ENCODE peak calls at places on chromosomes 3 and 15, in five cellular contexts. One of them, this sample, is unnamed.

GRCh38 chr3:125357837-125358236 is 17.3 kb downstream of the ZNF148 start:
- DNase-seq in choroid plexus epithelial cell: no peak
- DNase-seq in endothelial cell of umbilical vein: no peak
- DNase-seq in kidney: no peak
- DNase-seq in endothelial cell: no peak
- DNase-seq in this sample: no peak

GRCh38 chr3:189570916-189571315 is 60.3 kb upstream of the TP63 start:
- DNase-seq in choroid plexus epithelial cell: no peak
- DNase-seq in endothelial cell of umbilical vein: no peak
- DNase-seq in kidney: no peak
- DNase-seq in endothelial cell: no peak
- DNase-seq in this sample: no peak

GRCh38 chr3:141557961-141558706 is 71.3 kb downstream of the RASA2 start:
- DNase-seq in choroid plexus epithelial cell: no peak
- DNase-seq in endothelial cell of umbilical vein: no peak
- DNase-seq in kidney: no peak
- DNase-seq in endothelial cell: no peak
- DNase-seq in this sample: no peak

GRCh38 chr3:40073310-40074007 is 236.0 kb upstream of the EIF1B start:
- DNase-seq in choroid plexus epithelial cell: no peak
- DNase-seq in endothelial cell of umbilical vein: peak
- DNase-seq in kidney: no peak
- DNase-seq in endothelial cell: peak
- DNase-seq in this sample: no peak

GRCh38 chr3:55416381-55416821 is 70.7 kb downstream of the WNT5A start:
- DNase-seq in choroid plexus epithelial cell: peak
- DNase-seq in endothelial cell of umbilical vein: no peak
- DNase-seq in kidney: peak
- DNase-seq in endothelial cell: no peak
- DNase-seq in this sample: no peak

GRCh38 chr3:4722103-4722502 is 229.0 kb downstream of the ITPR1 start:
- DNase-seq in choroid plexus epithelial cell: peak
- DNase-seq in endothelial cell of umbilical vein: peak
- DNase-seq in kidney: no peak
- DNase-seq in endothelial cell: no peak
- DNase-seq in this sample: peak

GRCh38 chr3:31743690-31744089 is 211.0 kb downstream of the STT3B start:
- DNase-seq in choroid plexus epithelial cell: peak
- DNase-seq in endothelial cell of umbilical vein: peak
- DNase-seq in kidney: no peak
- DNase-seq in endothelial cell: no peak
- DNase-seq in this sample: no peak

GRCh38 chr15:75202251-75203016 is 752 bp downstream of the C15orf39 start:
- DNase-seq in choroid plexus epithelial cell: peak
- DNase-seq in endothelial cell of umbilical vein: peak
- DNase-seq in kidney: peak
- DNase-seq in endothelial cell: peak
- DNase-seq in this sample: peak

GRCh38 chr15:70264014-70264492 is 166.3 kb upstream of the TLE3 start:
- DNase-seq in choroid plexus epithelial cell: no peak
- DNase-seq in endothelial cell of umbilical vein: peak
- DNase-seq in kidney: no peak
- DNase-seq in endothelial cell: no peak
- DNase-seq in this sample: no peak

GRCh38 chr15:33089878-33090757 is 104.4 kb downstream of the FMN1 start:
- DNase-seq in choroid plexus epithelial cell: peak
- DNase-seq in endothelial cell of umbilical vein: no peak
- DNase-seq in kidney: no peak
- DNase-seq in endothelial cell: no peak
- DNase-seq in this sample: no peak

GRCh38 chr3:128618398-128618726 is 32.3 kb downstream of the RPN1 start:
- DNase-seq in choroid plexus epithelial cell: peak
- DNase-seq in endothelial cell of umbilical vein: no peak
- DNase-seq in kidney: no peak
- DNase-seq in endothelial cell: no peak
- DNase-seq in this sample: no peak

GRCh38 chr15:49709815-49710214 is 89.0 kb downstream of the DTWD1 start:
- DNase-seq in choroid plexus epithelial cell: no peak
- DNase-seq in endothelial cell of umbilical vein: no peak
- DNase-seq in kidney: no peak
- DNase-seq in endothelial cell: no peak
- DNase-seq in this sample: no peak

GRCh38 chr15:48800811-48801460 is 9.9 kb downstream of the CEP152 start:
- DNase-seq in choroid plexus epithelial cell: peak
- DNase-seq in endothelial cell of umbilical vein: peak
- DNase-seq in kidney: no peak
- DNase-seq in endothelial cell: no peak
- DNase-seq in this sample: no peak

GRCh38 chr3:110314512-110315114 is 757.0 kb upstream of the NECTIN3 start:
- DNase-seq in choroid plexus epithelial cell: peak
- DNase-seq in endothelial cell of umbilical vein: peak
- DNase-seq in kidney: no peak
- DNase-seq in endothelial cell: peak
- DNase-seq in this sample: peak

GRCh38 chr15:42064271-42064670 is 30.1 kb downstream of the PLA2G4D start:
- DNase-seq in choroid plexus epithelial cell: no peak
- DNase-seq in endothelial cell of umbilical vein: no peak
- DNase-seq in kidney: no peak
- DNase-seq in endothelial cell: no peak
- DNase-seq in this sample: no peak

GRCh38 chr15:87623832-87624231 is 632.7 kb downstream of the NTRK3 start:
- DNase-seq in choroid plexus epithelial cell: no peak
- DNase-seq in endothelial cell of umbilical vein: no peak
- DNase-seq in kidney: no peak
- DNase-seq in endothelial cell: peak
- DNase-seq in this sample: no peak
- TF ChIP-seq CTCF in choroid plexus epithelial cell: peak
- TF ChIP-seq CTCF in endothelial cell of umbilical vein: no peak
- TF ChIP-seq CTCF in kidney: no peak
- TF ChIP-seq CTCF in endothelial cell: peak
- TF ChIP-seq CTCF in this sample: peak

GRCh38 chr3:139934557-139935070 is 371 bp upstream of the CLSTN2 start:
- DNase-seq in choroid plexus epithelial cell: peak
- DNase-seq in endothelial cell of umbilical vein: no peak
- DNase-seq in kidney: peak
- DNase-seq in endothelial cell: peak
- DNase-seq in this sample: peak
- TF ChIP-seq CTCF in choroid plexus epithelial cell: peak
- TF ChIP-seq CTCF in endothelial cell of umbilical vein: no peak
- TF ChIP-seq CTCF in kidney: peak
- TF ChIP-seq CTCF in endothelial cell: no peak
- TF ChIP-seq CTCF in this sample: peak

GRCh38 chr3:74751775-74752174 is 137.3 kb upstream of the CNTN3 start:
- DNase-seq in choroid plexus epithelial cell: no peak
- DNase-seq in endothelial cell of umbilical vein: no peak
- DNase-seq in kidney: no peak
- DNase-seq in endothelial cell: no peak
- DNase-seq in this sample: no peak
- TF ChIP-seq CTCF in choroid plexus epithelial cell: no peak
- TF ChIP-seq CTCF in endothelial cell of umbilical vein: no peak
- TF ChIP-seq CTCF in kidney: no peak
- TF ChIP-seq CTCF in endothelial cell: no peak
- TF ChIP-seq CTCF in this sample: no peak

GRCh38 chr3:152709659-152710058 is 125.3 kb upstream of the P2RY1 start:
- DNase-seq in choroid plexus epithelial cell: no peak
- DNase-seq in endothelial cell of umbilical vein: no peak
- DNase-seq in kidney: no peak
- DNase-seq in endothelial cell: no peak
- DNase-seq in this sample: no peak

GRCh38 chr3:152718810-152719209 is 116.1 kb upstream of the P2RY1 start:
- DNase-seq in choroid plexus epithelial cell: no peak
- DNase-seq in endothelial cell of umbilical vein: no peak
- DNase-seq in kidney: no peak
- DNase-seq in endothelial cell: no peak
- DNase-seq in this sample: no peak

GRCh38 chr3:152719264-152719663 is 115.7 kb upstream of the P2RY1 start:
- DNase-seq in choroid plexus epithelial cell: peak
- DNase-seq in endothelial cell of umbilical vein: peak
- DNase-seq in kidney: no peak
- DNase-seq in endothelial cell: no peak
- DNase-seq in this sample: no peak

GRCh38 chr3:152717252-152717651 is 117.7 kb upstream of the P2RY1 start:
- DNase-seq in choroid plexus epithelial cell: no peak
- DNase-seq in endothelial cell of umbilical vein: no peak
- DNase-seq in kidney: no peak
- DNase-seq in endothelial cell: no peak
- DNase-seq in this sample: no peak

GRCh38 chr3:152713989-152714388 is 120.9 kb upstream of the P2RY1 start:
- DNase-seq in choroid plexus epithelial cell: no peak
- DNase-seq in endothelial cell of umbilical vein: no peak
- DNase-seq in kidney: no peak
- DNase-seq in endothelial cell: no peak
- DNase-seq in this sample: no peak
- TF ChIP-seq CTCF in choroid plexus epithelial cell: no peak
- TF ChIP-seq CTCF in endothelial cell of umbilical vein: no peak
- TF ChIP-seq CTCF in kidney: no peak
- TF ChIP-seq CTCF in endothelial cell: no peak
- TF ChIP-seq CTCF in this sample: peak

GRCh38 chr3:170357176-170357919 is at the start of gene SKIL:
- DNase-seq in choroid plexus epithelial cell: peak
- DNase-seq in endothelial cell of umbilical vein: peak
- DNase-seq in kidney: peak
- DNase-seq in endothelial cell: peak
- DNase-seq in this sample: peak
- TF ChIP-seq CTCF in choroid plexus epithelial cell: no peak
- TF ChIP-seq CTCF in endothelial cell of umbilical vein: no peak
- TF ChIP-seq CTCF in kidney: no peak
- TF ChIP-seq CTCF in endothelial cell: no peak
- TF ChIP-seq CTCF in this sample: peak

GRCh38 chr3:165185707-165186327 is 10.4 kb downstream of the SLITRK3 start:
- DNase-seq in choroid plexus epithelial cell: peak
- DNase-seq in endothelial cell of umbilical vein: peak
- DNase-seq in kidney: no peak
- DNase-seq in endothelial cell: peak
- DNase-seq in this sample: peak
- TF ChIP-seq CTCF in choroid plexus epithelial cell: peak
- TF ChIP-seq CTCF in endothelial cell of umbilical vein: peak
- TF ChIP-seq CTCF in kidney: peak
- TF ChIP-seq CTCF in endothelial cell: peak
- TF ChIP-seq CTCF in this sample: peak

GRCh38 chr3:43206632-43207031 is 79.7 kb upstream of the SNRK start:
- DNase-seq in choroid plexus epithelial cell: no peak
- DNase-seq in endothelial cell of umbilical vein: no peak
- DNase-seq in kidney: no peak
- DNase-seq in endothelial cell: no peak
- DNase-seq in this sample: no peak
- TF ChIP-seq CTCF in choroid plexus epithelial cell: peak
- TF ChIP-seq CTCF in endothelial cell of umbilical vein: no peak
- TF ChIP-seq CTCF in kidney: no peak
- TF ChIP-seq CTCF in endothelial cell: no peak
- TF ChIP-seq CTCF in this sample: no peak

GRCh38 chr3:70308760-70309159 is 3.7 kb downstream of the MDFIC2 start:
- DNase-seq in choroid plexus epithelial cell: peak
- DNase-seq in endothelial cell of umbilical vein: peak
- DNase-seq in kidney: no peak
- DNase-seq in endothelial cell: peak
- DNase-seq in this sample: no peak
- TF ChIP-seq CTCF in choroid plexus epithelial cell: peak
- TF ChIP-seq CTCF in endothelial cell of umbilical vein: no peak
- TF ChIP-seq CTCF in kidney: no peak
- TF ChIP-seq CTCF in endothelial cell: no peak
- TF ChIP-seq CTCF in this sample: peak

GRCh38 chr3:14210281-14210670 is 31.7 kb downstream of the LSM3 start:
- DNase-seq in choroid plexus epithelial cell: peak
- DNase-seq in endothelial cell of umbilical vein: no peak
- DNase-seq in kidney: no peak
- DNase-seq in endothelial cell: no peak
- DNase-seq in this sample: no peak

GRCh38 chr3:14209596-14210280 is 31.1 kb downstream of the LSM3 start:
- DNase-seq in choroid plexus epithelial cell: peak
- DNase-seq in endothelial cell of umbilical vein: no peak
- DNase-seq in kidney: no peak
- DNase-seq in endothelial cell: no peak
- DNase-seq in this sample: no peak

GRCh38 chr3:14210843-14211594 is 32.4 kb downstream of the LSM3 start:
- DNase-seq in choroid plexus epithelial cell: no peak
- DNase-seq in endothelial cell of umbilical vein: no peak
- DNase-seq in kidney: no peak
- DNase-seq in endothelial cell: no peak
- DNase-seq in this sample: no peak

GRCh38 chr3:14208168-14208567 is 29.6 kb downstream of the LSM3 start:
- DNase-seq in choroid plexus epithelial cell: no peak
- DNase-seq in endothelial cell of umbilical vein: no peak
- DNase-seq in kidney: no peak
- DNase-seq in endothelial cell: no peak
- DNase-seq in this sample: no peak

DNA sequence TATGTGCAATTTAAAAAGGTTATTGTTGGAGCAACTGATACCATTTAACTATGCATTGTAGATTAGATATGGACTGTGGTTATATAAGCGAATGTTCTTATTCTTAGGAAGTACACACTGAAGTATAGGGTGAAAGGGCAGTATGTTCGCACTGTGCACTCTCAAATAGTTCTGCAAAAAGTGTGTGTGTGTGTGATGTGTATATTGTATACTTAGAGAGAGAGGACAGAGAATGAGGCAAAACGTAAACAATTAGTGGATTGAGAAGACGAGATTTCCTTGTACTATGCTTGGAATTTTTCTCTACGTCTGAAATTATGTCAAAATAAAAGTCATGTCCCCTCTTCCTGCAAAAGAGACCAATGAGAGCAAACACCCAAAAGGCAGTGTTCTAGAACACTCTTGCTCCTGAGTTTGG is 30.4 kb downstream of the LSM3 start:
- DNase-seq in choroid plexus epithelial cell: peak
- DNase-seq in endothelial cell of umbilical vein: no peak
- DNase-seq in kidney: no peak
- DNase-seq in endothelial cell: no peak
- DNase-seq in this sample: no peak
- TF ChIP-seq CTCF in choroid plexus epithelial cell: no peak
- TF ChIP-seq CTCF in endothelial cell of umbilical vein: no peak
- TF ChIP-seq CTCF in kidney: no peak
- TF ChIP-seq CTCF in endothelial cell: no peak
- TF ChIP-seq CTCF in this sample: no peak